ENCODE peak calls at places on chromosomes 7 and 10, in nine cellular contexts. X, C, P, Y, M, D, J, I and B are unnamed samples.

GRCh38 chr7:50751136-50751535 is 31.6 kb downstream of the GRB10 start:
- DNase-seq in X (no peak), C (no peak), P (no peak), Y (no peak), M (no peak), D (no peak), J (no peak), I (peak), B (no peak)

GRCh38 chr7:138017992-138018391 is 16.1 kb upstream of the CREB3L2 start:
- DNase-seq in X (no peak), C (no peak), P (no peak), Y (no peak), M (no peak), D (no peak), J (no peak), I (no peak), B (no peak)

GRCh38 chr7:11452491-11452890 is 379.5 kb downstream of the THSD7A start:
- DNase-seq in X (no peak), C (no peak), P (no peak), Y (no peak), M (no peak), D (no peak), J (no peak), I (no peak), B (no peak)

GRCh38 chr7:127392182-127392565 is 334 bp downstream of the ZNF800 start:
- DNase-seq in X (peak), C (peak), P (peak), Y (no peak), M (peak), D (no peak), J (peak), I (peak), B (peak)

GRCh38 chr10:110609592-110609991 is 34.5 kb upstream of the RBM20 start:
- DNase-seq in X (no peak), C (no peak), P (no peak), Y (no peak), M (no peak), D (no peak), J (no peak), I (no peak), B (no peak)

GRCh38 chr7:50664461-50664922 is 99.3 kb upstream of the DDC start:
- DNase-seq in X (no peak), C (no peak), P (no peak), Y (no peak), M (peak), D (peak), J (no peak), I (no peak), B (peak)

GRCh38 chr7:41793556-41793955 is 90.7 kb upstream of the INHBA start:
- DNase-seq in X (no peak), C (no peak), P (no peak), Y (no peak), M (no peak), D (no peak), J (no peak), I (no peak), B (no peak)

GRCh38 chr7:152667900-152668440 is 8.0 kb downstream of the XRCC2 start:
- DNase-seq in X (no peak), C (no peak), P (no peak), Y (no peak), M (no peak), D (no peak), J (no peak), I (no peak), B (no peak)

GRCh38 chr10:287814-288213 is 152.6 kb downstream of the ZMYND11 start:
- DNase-seq in X (peak), C (no peak), P (no peak), Y (no peak), M (no peak), D (no peak), J (no peak), I (no peak), B (no peak)

GRCh38 chr10:113713297-113713982 is 33.7 kb downstream of the CASP7 start:
- DNase-seq in X (no peak), C (no peak), P (no peak), Y (no peak), M (no peak), D (no peak), J (no peak), I (no peak), B (no peak)

GRCh38 chr7:2029211-2029905 is 203.4 kb downstream of the MAD1L1 start:
- DNase-seq in X (no peak), C (no peak), P (peak), Y (peak), M (no peak), D (no peak), J (no peak), I (no peak), B (no peak)

GRCh38 chr10:131077031-131077430 is 234.5 kb downstream of the TCERG1L start:
- DNase-seq in X (no peak), C (no peak), P (no peak), Y (peak), M (no peak), D (no peak), J (no peak), I (no peak), B (no peak)

GRCh38 chr7:157016352-157017041 is 6.0 kb upstream of the MNX1 start:
- DNase-seq in X (no peak), C (no peak), P (no peak), Y (no peak), M (no peak), D (no peak), J (no peak), I (no peak), B (no peak)

GRCh38 chr7:128811631-128812430 is 18.4 kb upstream of the FLNC start:
- DNase-seq in X (no peak), C (no peak), P (no peak), Y (no peak), M (no peak), D (no peak), J (no peak), I (no peak), B (no peak)

GRCh38 chr7:17521437-17521836 is 223.0 kb downstream of the AHR start:
- DNase-seq in X (no peak), C (no peak), P (no peak), Y (no peak), M (peak), D (peak), J (no peak), I (no peak), B (peak)

GRCh38 chr10:93113042-93113441 is 39.3 kb downstream of the CYP26A1 start:
- DNase-seq in X (no peak), C (no peak), P (no peak), Y (no peak), M (no peak), D (no peak), J (no peak), I (no peak), B (no peak)

GRCh38 chr7:69225544-69225943 is 372.7 kb upstream of the AUTS2 start:
- DNase-seq in X (no peak), C (no peak), P (no peak), Y (peak), M (no peak), D (no peak), J (no peak), I (no peak), B (no peak)

GRCh38 chr7:151637781-151638261 is 118.1 kb upstream of the RHEB start:
- DNase-seq in X (no peak), C (no peak), P (no peak), Y (no peak), M (no peak), D (no peak), J (no peak), I (no peak), B (peak)

GRCh38 chr10:125123363-125124113 is 36.8 kb downstream of the CTBP2 start:
- DNase-seq in X (no peak), C (no peak), P (peak), Y (peak), M (peak), D (peak), J (peak), I (peak), B (peak)

GRCh38 chr10:110460111-110460809 is 37.4 kb upstream of the DUSP5 start:
- DNase-seq in X (no peak), C (no peak), P (peak), Y (no peak), M (peak), D (no peak), J (no peak), I (no peak), B (no peak)

GRCh38 chr10:101830322-101831168 is 12.3 kb upstream of the OGA start:
- DNase-seq in X (peak), C (peak), P (peak), Y (peak), M (peak), D (peak), J (peak), I (peak), B (peak)

GRCh38 chr7:37663693-37664092 is 19.9 kb upstream of the GPR141 start:
- DNase-seq in X (no peak), C (no peak), P (no peak), Y (peak), M (no peak), D (no peak), J (no peak), I (no peak), B (no peak)

GRCh38 chr10:114590983-114591382 is 67.1 kb downstream of the ABLIM1 start:
- DNase-seq in X (no peak), C (no peak), P (no peak), Y (no peak), M (no peak), D (no peak), J (no peak), I (no peak), B (no peak)

GRCh38 chr10:88463811-88464210 is 119.3 kb downstream of the RNLS start:
- DNase-seq in X (no peak), C (no peak), P (no peak), Y (no peak), M (no peak), D (no peak), J (no peak), I (no peak), B (no peak)

GRCh38 chr7:78760620-78761355 is 692.7 kb downstream of the MAGI2 start:
- DNase-seq in X (no peak), C (no peak), P (no peak), Y (no peak), M (no peak), D (no peak), J (no peak), I (no peak), B (no peak)

GRCh38 chr10:89206402-89207180 is 526 bp downstream of the CH25H start:
- DNase-seq in X (no peak), C (no peak), P (peak), Y (no peak), M (no peak), D (no peak), J (no peak), I (no peak), B (peak)

GRCh38 chr10:3531097-3531645 is 253.8 kb downstream of the KLF6 start:
- DNase-seq in X (no peak), C (no peak), P (no peak), Y (no peak), M (no peak), D (no peak), J (no peak), I (no peak), B (no peak)

GRCh38 chr10:11810313-11810766 is 12.8 kb upstream of the PROSER2 start:
- DNase-seq in X (no peak), C (no peak), P (no peak), Y (no peak), M (no peak), D (no peak), J (no peak), I (no peak), B (peak)

GRCh38 chr7:155711081-155711480 is 66.6 kb downstream of the RBM33 start:
- DNase-seq in X (no peak), C (no peak), P (no peak), Y (no peak), M (no peak), D (no peak), J (no peak), I (no peak), B (no peak)

GRCh38 chr10:32971536-32972091 is 13.6 kb upstream of the ITGB1 start:
- DNase-seq in X (no peak), C (no peak), P (no peak), Y (no peak), M (no peak), D (no peak), J (no peak), I (no peak), B (no peak)